ENCODE peak calls at places on chromosomes 5 and 9, in seven cellular contexts. W is HCT116, Y is HCEC 1CT, V is mucosa of descending colon, N is T47D, D is neural progenitor cell, O is Right ventricle myocardium superior. P is an unnamed sample.

GRCh38 chr5:95781101-95781583 is 41.4 kb downstream of the GLRX start:
- DNase-seq in W (peak; percentile 62), Y (peak; percentile 80), V (peak; percentile 72), N (peak; percentile 84), D (peak; percentile 87), O (peak; percentile 85), P (peak; percentile 64)

GRCh38 chr5:168471785-168472184 is 14.5 kb upstream of the RARS1 start:
- DNase-seq in W (no peak), Y (peak; percentile 42), V (no peak), N (no peak), D (no peak), O (no peak), P (no peak)

GRCh38 chr5:4862500-4862899 is 277.6 kb upstream of the ADAMTS16 start:
- DNase-seq in W (peak; percentile 29), Y (peak; percentile 15), V (no peak), N (peak; percentile 69), D (peak; percentile 64), O (no peak), P (peak; percentile 64)

GRCh38 chr5:1038417-1039209 is 30.0 kb downstream of the NKD2 start:
- DNase-seq in W (no peak), Y (no peak), V (no peak), N (no peak), D (no peak), O (peak; percentile 33), P (no peak)

GRCh38 chr5:40603378-40603777 is 76.3 kb upstream of the PTGER4 start:
- DNase-seq in W (no peak), Y (peak; percentile 24), V (no peak), N (no peak), D (peak; percentile 22), O (no peak), P (peak; percentile 56)

GRCh38 chr5:4185127-4185526 is 589.5 kb downstream of the IRX1 start:
- DNase-seq in W (no peak), Y (no peak), V (no peak), N (no peak), D (no peak), O (no peak), P (no peak)

GRCh38 chr9:81559197-81559596 is 130.2 kb downstream of the TLE1 start:
- DNase-seq in W (no peak), Y (no peak), V (no peak), N (no peak), D (no peak), O (no peak), P (no peak)

GRCh38 chr5:16508730-16509531 is 43.3 kb upstream of the ZNF622 start:
- DNase-seq in W (peak; percentile 59), Y (no peak), V (peak; percentile 69), N (peak; percentile 73), D (peak; percentile 31), O (peak; percentile 86), P (peak; percentile 62)

GRCh38 chr5:173143567-173143966 is 764 bp upstream of the BNIP1 start:
- DNase-seq in W (no peak), Y (no peak), V (no peak), N (no peak), D (no peak), O (no peak), P (no peak)

GRCh38 chr5:33933723-33934544 is 2.3 kb upstream of the RXFP3 start:
- DNase-seq in W (no peak), Y (peak; percentile 82), V (no peak), N (no peak), D (no peak), O (no peak), P (no peak)

GRCh38 chr5:33180900-33181299 is 259.9 kb upstream of the TARS1 start:
- DNase-seq in W (peak; percentile 28), Y (peak; percentile 56), V (no peak), N (peak; percentile 52), D (peak; percentile 26), O (no peak), P (no peak)

GRCh38 chr5:60821488-60822284 is 22.4 kb downstream of the ELOVL7 start:
- DNase-seq in W (no peak), Y (no peak), V (no peak), N (no peak), D (no peak), O (no peak), P (no peak)

GRCh38 chr5:122053181-122054109 is 24.6 kb downstream of the LOX start:
- DNase-seq in W (no peak), Y (no peak), V (no peak), N (no peak), D (no peak), O (peak; percentile 40), P (no peak)

GRCh38 chr5:129905467-129906176 is 1.4 kb downstream of the CHSY3 start:
- DNase-seq in W (no peak), Y (peak; percentile 30), V (no peak), N (no peak), D (peak; percentile 74), O (peak; percentile 41), P (peak; percentile 56)

GRCh38 chr9:129694265-129694664 is 28.8 kb downstream of the PRRX2 start:
- DNase-seq in W (no peak), Y (no peak), V (no peak), N (no peak), D (no peak), O (no peak), P (no peak)

GRCh38 chr9:86043999-86044398 is 55.4 kb downstream of the GOLM1 start:
- DNase-seq in W (peak; percentile 7), Y (no peak), V (no peak), N (no peak), D (peak; percentile 18), O (no peak), P (no peak)

GRCh38 chr5:43422143-43422542 is 10.0 kb upstream of the CCL28 start:
- DNase-seq in W (no peak), Y (peak; percentile 4), V (no peak), N (peak; percentile 95), D (no peak), O (no peak), P (no peak)

GRCh38 chr5:74275204-74275992 is 365.1 kb downstream of the ENC1 start:
- DNase-seq in W (no peak), Y (peak; percentile 37), V (no peak), N (no peak), D (no peak), O (no peak), P (no peak)

GRCh38 chr9:4904322-4905134 is 80.5 kb upstream of the JAK2 start:
- DNase-seq in W (no peak), Y (peak; percentile 45), V (no peak), N (no peak), D (no peak), O (no peak), P (no peak)

GRCh38 chr5:140113180-140113698 is 670 bp upstream of the PURA start:
- DNase-seq in W (no peak), Y (no peak), V (peak; percentile 70), N (no peak), D (peak; percentile 56), O (no peak), P (peak; percentile 52)

GRCh38 chr9:104900871-104901270 is 27.1 kb downstream of the ABCA1 start:
- DNase-seq in W (no peak), Y (no peak), V (no peak), N (no peak), D (no peak), O (no peak), P (no peak)

GRCh38 chr5:135645336-135645735 is 66.5 kb upstream of the CXCL14 start:
- DNase-seq in W (no peak), Y (no peak), V (no peak), N (no peak), D (no peak), O (peak; percentile 59), P (no peak)

GRCh38 chr5:32332971-32333370 is 20.2 kb upstream of the MTMR12 start:
- DNase-seq in W (no peak), Y (peak; percentile 32), V (no peak), N (no peak), D (no peak), O (no peak), P (no peak)

GRCh38 chr5:59592101-59592500 is 301.4 kb downstream of the PDE4D start:
- DNase-seq in W (no peak), Y (no peak), V (no peak), N (no peak), D (no peak), O (no peak), P (no peak)

GRCh38 chr9:99109522-99109921 is 4.6 kb downstream of the TGFBR1 start:
- DNase-seq in W (no peak), Y (peak; percentile 80), V (no peak), N (no peak), D (no peak), O (no peak), P (no peak)

GRCh38 chr5:10601246-10602030 is 37.6 kb downstream of the ANKRD33B start:
- DNase-seq in W (peak; percentile 16), Y (peak; percentile 61), V (peak; percentile 80), N (peak; percentile 73), D (no peak), O (peak; percentile 94), P (peak; percentile 99)

GRCh38 chr5:6674421-6674820 is 38.8 kb upstream of the TENT4A start:
- DNase-seq in W (no peak), Y (no peak), V (no peak), N (no peak), D (no peak), O (no peak), P (no peak)

GRCh38 chr9:84781431-84781830 is 111.9 kb downstream of the NTRK2 start:
- DNase-seq in W (no peak), Y (no peak), V (no peak), N (peak; percentile 13), D (peak; percentile 38), O (no peak), P (no peak)

GRCh38 chr5:150710165-150710564 is 9.3 kb upstream of the RBM22 start:
- DNase-seq in W (no peak), Y (no peak), V (no peak), N (peak; percentile 27), D (peak; percentile 8), O (no peak), P (peak; percentile 1)

GRCh38 chr5:147906326-147907095 is at the start of gene C5orf46:
- DNase-seq in W (no peak), Y (peak; percentile 42), V (no peak), N (peak; percentile 12), D (no peak), O (no peak), P (no peak)

GRCh38 chr9:16524823-16525222 is 345.6 kb downstream of the BNC2 start:
- DNase-seq in W (no peak), Y (no peak), V (no peak), N (no peak), D (no peak), O (no peak), P (no peak)

GRCh38 chr5:178130576-178131445 is at the start of gene RMND5B:
- DNase-seq in W (peak; percentile 37), Y (peak; percentile 77), V (peak; percentile 90), N (peak; percentile 92), D (peak; percentile 91), O (peak; percentile 92), P (peak; percentile 93)

GRCh38 chr9:126676685-126677143 is 63.0 kb downstream of the LMX1B start:
- DNase-seq in W (no peak), Y (no peak), V (no peak), N (no peak), D (peak; percentile 96), O (no peak), P (peak; percentile 17)

GRCh38 chr5:143896981-143897380 is 85.0 kb downstream of the HMHB1 start:
- DNase-seq in W (no peak), Y (peak; percentile 43), V (no peak), N (no peak), D (no peak), O (no peak), P (no peak)

GRCh38 chr5:137141779-137142178 is 357.3 kb downstream of the SPOCK1 start:
- DNase-seq in W (no peak), Y (no peak), V (no peak), N (peak; percentile 58), D (no peak), O (no peak), P (no peak)

GRCh38 chr5:14134086-14134485 is 9.1 kb upstream of the TRIO start:
- DNase-seq in W (no peak), Y (no peak), V (no peak), N (no peak), D (no peak), O (no peak), P (no peak)

GRCh38 chr5:3597727-3598082 is 2.1 kb downstream of the IRX1 start:
- DNase-seq in W (no peak), Y (no peak), V (no peak), N (no peak), D (no peak), O (no peak), P (no peak)

GRCh38 chr5:40667171-40667663 is 12.5 kb upstream of the PTGER4 start:
- DNase-seq in W (no peak), Y (no peak), V (no peak), N (no peak), D (no peak), O (no peak), P (no peak)

P was measured in NCI-H1417.